ENCODE peak calls at places on chromosomes 5 and 9, in four cellular contexts. F is astrocyte, U is H1, R is fibroblast of lung. H is an unnamed sample.
A peak's percentile ranks its signal among the peaks of the same experiment; 100 is the strongest.

GRCh38 chr5:127320032-127320945 is 29.7 kb downstream of the MEGF10 start:
- DNase-seq in F (peak; percentile 75), R (peak; percentile 80), U (no peak), H (no peak)

GRCh38 chr9:136773386-136774044 is 9.2 kb upstream of the LCN15 start:
- DNase-seq in F (no peak), U (no peak), R (no peak), H (no peak)

GRCh38 chr9:108517591-108518365 is 338.0 kb downstream of the ACTL7B start:
- DNase-seq in F (no peak), R (no peak), U (no peak), H (no peak)

GRCh38 chr5:96649938-96650540 is 12.1 kb upstream of the CAST start:
- DNase-seq in R (peak; percentile 32), U (no peak), F (no peak), H (no peak)

GRCh38 chr9:132002827-132003704 is 76.6 kb downstream of the MED27 start:
- DNase-seq in F (peak; percentile 27), U (no peak), R (peak; percentile 46), H (peak; percentile 17)

GRCh38 chr5:106017243-106017857 is 1653.4 kb downstream of the EFNA5 start:
- DNase-seq in R (no peak), F (no peak), U (no peak), H (no peak)

GRCh38 chr5:132839426-132840301 is 9.2 kb upstream of the SHROOM1 start:
- DNase-seq in U (no peak), R (peak; percentile 88), F (peak; percentile 82), H (peak; percentile 65)

GRCh38 chr5:103441523-103441922 is 121.1 kb downstream of the NUDT12 start:
- DNase-seq in U (no peak), F (no peak), R (no peak), H (no peak)

GRCh38 chr5:23268136-23268535 is 239.3 kb upstream of the PRDM9 start:
- DNase-seq in R (no peak), U (no peak), F (no peak), H (no peak)

GRCh38 chr5:171981847-171982246 is 24.6 kb downstream of the FBXW11 start:
- DNase-seq in U (no peak), R (no peak), F (no peak), H (no peak)
- H3K4me1 ChIP-seq in U (peaks cover 32% of the 10 kb centered on the region), R (peaks cover 2% of the 10 kb centered on the region), F (peaks cover 9% of the 10 kb centered on the region), H (peaks cover 15% of the 10 kb centered on the region)

GRCh38 chr5:176545388-176545736 is 3.8 kb upstream of the CDHR2 start:
- DNase-seq in F (no peak), R (no peak), U (no peak), H (no peak)
- H3K27ac ChIP-seq in F (no peak overlapping the region), R (no peak overlapping the region), U (no peak overlapping the region), H (peak overlapping the region; percentile 83)

DNA sequence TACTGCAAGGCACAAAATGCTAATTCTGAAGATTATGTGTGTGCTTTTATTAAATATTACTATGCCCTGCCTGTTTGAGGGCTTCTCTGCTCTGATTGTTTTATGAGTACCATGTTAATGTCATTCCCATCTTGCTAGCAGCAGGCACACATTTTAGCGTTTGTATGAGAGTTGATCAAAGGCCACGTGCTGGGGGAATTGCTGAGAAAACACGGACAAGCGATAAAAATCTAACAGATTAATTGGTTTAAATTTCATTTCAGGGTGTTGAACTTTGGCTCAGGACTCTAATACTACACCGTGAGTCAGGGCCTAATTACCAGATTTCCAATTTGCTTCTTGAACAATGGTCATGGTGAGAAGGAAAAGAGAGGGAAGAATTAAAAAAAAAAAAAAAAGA is 298.4 kb downstream of the EBF1 start:
- DNase-seq in U (no peak), F (no peak), R (no peak), H (no peak)
- H3K4me1 ChIP-seq in U (no peaks in the 10 kb centered on the region), F (no peaks in the 10 kb centered on the region), R (no peaks in the 10 kb centered on the region), H (no peaks in the 10 kb centered on the region)

DNA sequence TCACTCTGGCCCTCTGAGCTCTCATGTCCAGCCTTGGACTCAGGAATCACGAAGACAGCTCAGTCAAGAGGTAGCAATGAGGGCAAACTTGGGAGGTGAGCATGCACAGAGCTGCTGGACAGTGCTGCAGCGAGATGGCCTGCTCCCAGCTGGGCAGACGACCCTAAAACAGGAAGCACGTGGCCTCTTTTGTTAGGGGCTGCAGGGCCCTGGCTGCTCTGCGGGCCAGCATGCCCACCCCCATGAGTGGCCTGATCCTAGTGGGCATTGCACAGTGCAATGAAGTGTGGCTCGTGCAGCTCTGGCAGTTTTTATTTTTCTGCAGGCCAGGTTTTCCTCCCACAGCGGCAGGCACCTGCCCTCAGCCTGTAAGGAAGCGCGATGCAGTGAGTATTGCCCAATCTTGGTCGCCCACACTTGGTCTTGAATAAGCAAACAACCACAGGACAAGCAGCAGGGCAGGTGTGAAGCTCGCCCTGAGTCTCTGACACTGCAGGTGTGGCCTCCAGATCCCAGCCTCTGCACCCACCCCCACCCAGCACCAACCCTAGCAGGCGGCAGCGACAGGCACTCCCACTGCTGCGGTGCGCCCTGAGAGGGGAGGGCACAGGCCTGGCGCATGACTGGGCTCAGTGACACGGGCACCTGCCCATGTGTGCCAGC is 60.8 kb downstream of the SEMA4D start:
- DNase-seq in R (no peak), F (no peak), U (no peak), H (no peak)
- H3K27ac ChIP-seq in R (no peak overlapping the region), F (no peak overlapping the region), U (peak overlapping the region; percentile 95), H (no peak overlapping the region)

DNA sequence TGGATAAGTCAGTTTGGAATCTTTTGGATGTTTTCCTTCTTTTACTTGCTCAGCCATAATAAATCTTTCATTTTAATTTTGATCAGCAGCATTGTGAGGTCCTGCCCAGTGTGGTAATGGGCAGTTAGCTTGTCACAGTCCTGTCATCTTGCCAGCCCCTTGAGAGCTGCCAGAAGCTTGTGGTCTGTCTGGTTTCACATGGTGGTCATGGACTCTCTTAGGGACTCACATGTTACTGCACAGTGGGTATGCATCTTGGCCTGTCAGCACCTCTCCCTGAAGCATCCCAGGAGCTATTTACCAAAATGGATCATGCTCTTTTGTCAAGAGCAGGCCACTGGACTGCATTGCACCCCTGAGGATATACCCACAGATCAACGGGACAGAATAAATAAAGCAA is 60.3 kb downstream of the DAPK1 start:
- DNase-seq in R (peak; percentile 52), F (peak; percentile 34), U (no peak), H (no peak)
- H3K4me1 ChIP-seq in R (no peaks in the 10 kb centered on the region), F (peaks cover 5% of the 10 kb centered on the region), U (no peaks in the 10 kb centered on the region), H (no peaks in the 10 kb centered on the region)

DNA sequence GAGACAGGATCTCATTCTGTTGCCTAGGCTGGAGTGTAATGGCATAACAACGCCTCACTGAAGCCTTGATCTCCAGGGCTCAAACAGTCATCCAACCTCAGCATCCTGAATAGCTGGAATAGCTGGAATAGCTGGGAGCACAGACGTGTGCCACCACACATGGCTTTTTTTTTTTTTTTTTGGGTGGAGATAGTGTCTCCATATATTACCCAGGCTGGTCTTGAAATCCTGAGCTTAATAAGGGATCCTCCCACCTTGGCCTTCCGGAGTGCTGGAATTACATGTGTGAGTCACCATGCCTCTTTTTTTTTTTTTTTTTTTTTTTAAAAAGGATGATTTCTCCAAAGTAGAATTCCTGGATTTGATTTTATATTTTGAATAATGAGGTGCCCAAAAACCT is 60.7 kb downstream of the NSD1 start:
- DNase-seq in F (peak; percentile 95), R (peak; percentile 96), U (peak; percentile 2), H (peak; percentile 83)
- H3K27ac ChIP-seq in F (peak overlapping the region; percentile 73), R (peak overlapping the region; percentile 66), U (no peak overlapping the region), H (no peak overlapping the region)

DNA sequence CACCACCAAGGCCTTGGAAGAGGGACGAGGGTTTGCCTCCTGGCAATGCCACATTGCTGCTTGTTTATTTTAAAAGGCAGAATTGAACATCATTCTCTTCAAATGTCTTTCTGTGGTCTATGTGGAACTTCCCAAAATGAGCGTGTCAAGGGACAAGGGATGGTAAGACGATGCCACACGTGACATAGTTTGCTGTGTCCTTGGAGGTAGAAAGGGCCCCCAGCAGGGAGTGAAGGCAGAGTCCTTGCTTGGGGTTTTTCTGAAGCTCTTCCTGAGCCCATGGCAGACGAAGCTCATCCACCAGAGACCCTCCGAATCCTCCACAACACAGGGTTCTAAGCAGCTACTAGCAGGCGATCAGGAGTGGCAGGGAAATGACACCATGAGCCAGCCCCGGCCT is 28.3 kb downstream of the PRRX2 start:
- DNase-seq in U (no peak), R (no peak), F (no peak), H (no peak)
- H3K4me1 ChIP-seq in U (peaks cover 6% of the 10 kb centered on the region), R (peaks cover 6% of the 10 kb centered on the region), F (peaks cover 11% of the 10 kb centered on the region), H (no peaks in the 10 kb centered on the region)

GRCh38 chr9:114004221-114004716 is 73.8 kb downstream of the AMBP start:
- DNase-seq in U (no peak), R (peak; percentile 65), F (peak; percentile 57), H (no peak)
- H3K27ac ChIP-seq in U (no peak overlapping the region), R (no peak overlapping the region), F (no peak overlapping the region), H (no peak overlapping the region)

GRCh38 chr9:18263367-18263766 is 210.6 kb upstream of the ADAMTSL1 start:
- DNase-seq in R (no peak), U (peak; percentile 38), F (no peak), H (no peak)
- H3K4me1 ChIP-seq in R (no peaks in the 10 kb centered on the region), U (no peaks in the 10 kb centered on the region), F (no peaks in the 10 kb centered on the region), H (peaks cover 6% of the 10 kb centered on the region)